ENCODE peak calls at places on chromosomes 5 and 9, in nine cellular contexts. K is HepG2, B is breast epithelium, J is heart left ventricle, G is A549, F is suprapubic skin, D is uterus, X is IMR-90, A is tibial nerve. L is an unnamed sample.

GRCh38 chr5:74889523-74890105 is 23.4 kb upstream of the FAM169A start:
- DNase-seq in K (no peak), B (no peak), J (no peak), G (no peak), F (no peak), D (no peak), X (no peak), A (no peak), L (no peak)

GRCh38 chr9:112881366-112881765 is 9.3 kb downstream of the SLC46A2 start:
- DNase-seq in K (no peak), B (no peak), J (no peak), G (no peak), F (no peak), D (no peak), X (peak; percentile 81), A (no peak), L (peak; percentile 77)

GRCh38 chr5:17438027-17438426 is 60.0 kb upstream of the TAF11L2 start:
- DNase-seq in K (no peak), B (no peak), J (no peak), G (no peak), F (no peak), D (no peak), X (no peak), A (no peak), L (no peak)

GRCh38 chr9:99822096-99822595 is 461 bp downstream of the NR4A3 start:
- DNase-seq in K (no peak), B (peak; percentile 30), J (no peak), G (no peak), F (peak; percentile 80), D (no peak), X (no peak), A (no peak), L (no peak)

GRCh38 chr5:90553711-90554110 is 4.9 kb upstream of the ADGRV1 start:
- DNase-seq in K (no peak), B (no peak), J (no peak), G (no peak), F (no peak), D (no peak), X (no peak), A (no peak), L (no peak)

GRCh38 chr9:134737842-134738580 is 96.4 kb downstream of the COL5A1 start:
- DNase-seq in K (no peak), B (no peak), J (no peak), G (no peak), F (no peak), D (no peak), X (no peak), A (no peak), L (no peak)

GRCh38 chr9:36140086-36141084 is 3.9 kb downstream of the GLIPR2 start:
- DNase-seq in K (no peak), B (no peak), J (no peak), G (no peak), F (no peak), D (no peak), X (no peak), A (no peak), L (no peak)

GRCh38 chr5:122978644-122979297 is 57.8 kb downstream of the PPIC start:
- DNase-seq in K (no peak), B (no peak), J (no peak), G (no peak), F (no peak), D (no peak), X (no peak), A (no peak), L (no peak)

GRCh38 chr9:93960221-93960970 is 5.2 kb upstream of the BARX1 start:
- DNase-seq in K (no peak), B (no peak), J (no peak), G (no peak), F (peak; percentile 65), D (no peak), X (no peak), A (no peak), L (no peak)

GRCh38 chr9:124449381-124450151 is 685 bp upstream of the ADGRD2 start:
- DNase-seq in K (no peak), B (no peak), J (no peak), G (peak; percentile 34), F (no peak), D (no peak), X (no peak), A (no peak), L (no peak)

GRCh38 chr9:74534847-74535246 is 37.7 kb downstream of the RORB start:
- DNase-seq in K (no peak), B (no peak), J (no peak), G (no peak), F (no peak), D (no peak), X (no peak), A (no peak), L (no peak)

GRCh38 chr9:9133526-9133925 is 1333.9 kb upstream of the DMAC1 start:
- DNase-seq in K (no peak), B (no peak), J (no peak), G (no peak), F (no peak), D (no peak), X (no peak), A (no peak), L (no peak)

GRCh38 chr9:10479172-10479571 is 133.6 kb downstream of the PTPRD start:
- DNase-seq in K (peak; percentile 5), B (no peak), J (no peak), G (peak; percentile 9), F (no peak), D (no peak), X (no peak), A (no peak), L (no peak)

DNA sequence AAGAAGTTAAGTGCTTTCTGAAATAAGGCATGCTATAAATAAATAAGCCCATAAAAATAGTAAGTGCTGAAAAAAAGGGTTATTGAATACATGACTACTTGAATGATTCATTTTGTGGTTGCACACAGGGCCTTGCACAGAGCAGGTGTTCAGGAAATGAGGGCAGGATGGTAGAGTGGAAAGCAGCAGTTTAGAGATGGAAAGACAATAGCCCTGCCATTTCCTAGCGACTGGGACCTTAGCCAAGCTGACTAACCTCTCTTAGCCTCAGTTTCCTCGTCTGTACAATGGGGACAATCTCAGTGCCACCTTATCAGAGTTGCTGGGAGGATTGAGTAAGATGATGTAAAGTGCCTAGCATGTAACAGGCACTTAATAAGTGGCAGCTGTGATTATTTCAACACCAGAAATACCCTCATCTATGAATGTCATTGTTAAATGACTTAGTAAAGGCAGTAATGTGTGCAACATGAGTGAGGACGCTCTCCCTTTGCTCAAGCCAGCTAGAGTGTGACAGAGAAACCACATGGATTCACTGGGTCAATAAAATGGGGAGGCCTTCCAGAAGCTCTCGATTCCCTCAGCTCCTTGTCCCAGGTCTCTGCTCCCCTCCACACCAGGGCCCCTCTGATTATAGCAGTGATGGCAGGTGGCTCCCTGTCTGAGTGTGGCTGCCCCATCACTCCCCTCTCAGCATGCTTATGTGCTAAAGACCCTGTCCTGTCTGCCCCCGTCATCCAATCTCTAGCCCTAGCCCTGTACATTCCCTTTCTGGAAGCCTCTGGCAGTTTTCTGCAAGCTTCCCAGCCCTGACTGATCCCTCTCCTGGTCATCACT is 16.0 kb upstream of the PHF19 start:
- DNase-seq in K (no peak), B (no peak), J (no peak), G (no peak), F (no peak), D (no peak), X (peak; percentile 94), A (no peak), L (peak; percentile 100)
- TF ChIP-seq POLR2A in K (no peak), B (no peak), J (no peak), G (no peak), F (no peak), D (no peak), X (no peak), A (no peak), L (no peak)

DNA sequence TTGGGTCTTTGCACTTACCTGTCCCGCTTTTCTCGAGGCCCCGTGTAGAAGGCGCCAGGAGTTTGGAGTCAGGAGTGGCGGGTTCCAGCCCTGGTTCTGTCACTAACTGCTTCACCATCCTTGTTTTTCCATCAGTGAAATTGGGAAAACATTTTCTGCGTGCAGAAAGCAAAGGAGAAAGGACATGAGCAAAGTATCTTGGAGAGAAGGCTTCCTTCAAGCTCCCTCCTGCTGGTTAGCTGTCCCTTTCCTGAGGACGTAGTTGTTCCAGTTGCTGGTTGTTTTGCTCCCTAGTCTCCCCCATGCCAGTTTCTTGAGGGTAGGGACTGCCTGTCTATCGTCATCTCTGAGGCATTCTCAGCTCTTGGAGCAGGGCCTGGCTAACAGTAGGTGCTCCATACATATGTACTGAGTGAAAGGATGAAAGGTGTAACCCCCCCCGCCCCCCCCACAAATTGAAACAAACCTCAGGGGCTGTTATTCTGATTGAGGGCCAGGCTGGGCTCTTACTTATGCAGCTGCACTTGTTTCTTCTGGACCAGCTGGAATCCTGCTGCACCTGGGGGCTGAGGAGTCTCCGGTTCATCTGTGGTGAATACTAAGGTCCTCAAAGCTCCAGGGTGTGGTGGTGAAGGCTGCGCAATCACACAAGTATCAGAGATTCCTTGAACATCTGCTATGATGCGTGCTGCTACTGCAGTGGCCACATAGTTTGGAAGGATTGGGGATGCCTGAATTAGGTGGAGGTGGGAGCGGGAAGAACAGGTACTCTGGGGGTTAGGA is 1.0 kb downstream of the SMIM3 start:
- DNase-seq in K (no peak), B (no peak), J (no peak), G (no peak), F (no peak), D (no peak), X (peak; percentile 66), A (no peak), L (no peak)
- TF ChIP-seq POLR2A in K (no peak), B (no peak), J (no peak), G (no peak), F (no peak), D (no peak), X (no peak), A (no peak), L (no peak)

GRCh38 chr9:14768561-14769234 is 46.2 kb upstream of the CER1 start:
- DNase-seq in K (peak; percentile 34), B (no peak), J (no peak), G (peak; percentile 52), F (no peak), D (peak; percentile 31), X (peak; percentile 51), A (no peak), L (peak; percentile 16)

GRCh38 chr9:14769235-14769580 is 46.7 kb upstream of the CER1 start:
- DNase-seq in K (no peak), B (no peak), J (no peak), G (peak; percentile 57), F (no peak), D (no peak), X (peak; percentile 5), A (no peak), L (no peak)

GRCh38 chr9:14775917-14776316 is 53.4 kb upstream of the CER1 start:
- DNase-seq in K (no peak), B (no peak), J (no peak), G (no peak), F (no peak), D (no peak), X (no peak), A (no peak), L (no peak)

GRCh38 chr9:14766299-14766698 is 43.8 kb upstream of the CER1 start:
- DNase-seq in K (no peak), B (no peak), J (no peak), G (no peak), F (no peak), D (no peak), X (peak; percentile 3), A (no peak), L (no peak)

GRCh38 chr9:14770592-14770991 is 48.1 kb upstream of the CER1 start:
- DNase-seq in K (no peak), B (no peak), J (no peak), G (no peak), F (no peak), D (no peak), X (no peak), A (no peak), L (no peak)
- TF ChIP-seq POLR2A in K (no peak), B (no peak), J (no peak), G (no peak), F (no peak), D (no peak), X (no peak), A (no peak), L (no peak)

GRCh38 chr9:81755721-81756120 is 66.4 kb upstream of the TLE1 start:
- DNase-seq in K (no peak), B (no peak), J (no peak), G (no peak), F (no peak), D (no peak), X (no peak), A (no peak), L (no peak)
- TF ChIP-seq POLR2A in K (no peak), B (no peak), J (no peak), G (no peak), F (no peak), D (no peak), X (no peak), A (no peak), L (no peak)